ENCODE peak calls at places on chromosomes 16 and 17, in seven cellular contexts. F is mesothelial cell of epicardium, Q is memory B cell, N is endothelial cell, C is NCI-H510A, X is transverse colon, I is lower leg skin. W is an unnamed sample.

GRCh38 chr17:82483836-82484235 is 25.3 kb downstream of the NARF start:
- DNase-seq in N (no peak), C (no peak), Q (no peak), I (no peak), X (peak; percentile 75), F (no peak), W (no peak)

GRCh38 chr17:73304971-73305786 is 6.6 kb downstream of the CDC42EP4 start:
- DNase-seq in F (no peak), I (peak; percentile 91), C (peak; percentile 62), X (peak; percentile 65), N (peak; percentile 47), Q (no peak), W (peak; percentile 87)

GRCh38 chr16:57799619-57800212 is 2.6 kb downstream of the KIFC3 start:
- DNase-seq in X (no peak), F (no peak), C (no peak), I (no peak), N (no peak), Q (no peak), W (no peak)

GRCh38 chr16:57830890-57831484 is 28.7 kb upstream of the KIFC3 start:
- DNase-seq in I (no peak), C (no peak), F (no peak), Q (no peak), X (no peak), N (no peak), W (no peak)

GRCh38 chr17:19239544-19239943 is 2.4 kb downstream of the EPN2 start:
- DNase-seq in I (no peak), Q (no peak), X (no peak), F (no peak), C (no peak), N (no peak), W (no peak)

GRCh38 chr17:4357671-4358070 is 8.8 kb downstream of the UBE2G1 start:
- DNase-seq in X (no peak), F (no peak), Q (no peak), C (no peak), N (no peak), I (no peak), W (no peak)

GRCh38 chr16:31110106-31111034 is 2.2 kb downstream of the BCKDK start:
- DNase-seq in N (no peak), F (no peak), Q (no peak), I (no peak), X (no peak), C (no peak), W (no peak)

GRCh38 chr16:87966685-87967185 is 15.5 kb downstream of the BANP start:
- DNase-seq in N (peak; percentile 44), F (no peak), X (peak; percentile 45), I (no peak), Q (no peak), C (no peak), W (no peak)

GRCh38 chr16:88424536-88425230 is 28.4 kb upstream of the ZFPM1 start:
- DNase-seq in F (no peak), X (no peak), N (no peak), Q (no peak), I (no peak), C (no peak), W (no peak)

GRCh38 chr16:29662729-29663019 is 373 bp upstream of the SPN start:
- DNase-seq in C (no peak), I (no peak), X (peak; percentile 35), N (no peak), F (no peak), Q (no peak), W (no peak)

GRCh38 chr16:20901068-20901440 is 483 bp downstream of the LYRM1 start:
- DNase-seq in F (no peak), C (no peak), N (no peak), X (no peak), I (no peak), Q (no peak), W (no peak)

GRCh38 chr16:1146409-1146808 is 6.5 kb upstream of the CACNA1H start:
- DNase-seq in X (no peak), I (no peak), N (no peak), Q (no peak), F (no peak), C (no peak), W (no peak)

GRCh38 chr17:79797492-79798295 is 817 bp upstream of the CBX8 start:
- DNase-seq in I (no peak), X (no peak), F (no peak), Q (no peak), C (no peak), N (no peak), W (no peak)

GRCh38 chr17:75069783-75070182 is 18.0 kb upstream of the SLC16A5 start:
- DNase-seq in F (no peak), Q (no peak), X (no peak), N (no peak), C (no peak), I (no peak), W (no peak)

GRCh38 chr16:49664221-49665215 is 191.4 kb downstream of the ZNF423 start:
- DNase-seq in N (no peak), C (no peak), I (no peak), X (no peak), Q (no peak), F (no peak), W (no peak)

GRCh38 chr17:17783121-17783824 is 53.5 kb downstream of the SREBF1 start:
- DNase-seq in N (peak; percentile 49), X (peak; percentile 60), I (no peak), F (no peak), C (peak; percentile 77), Q (peak; percentile 37), W (no peak)

GRCh38 chr17:81821603-81822311 is 11.3 kb downstream of the MCRIP1 start:
- DNase-seq in F (no peak), I (peak; percentile 94), N (peak; percentile 77), C (peak; percentile 69), Q (no peak), X (peak; percentile 95), W (no peak)

GRCh38 chr17:57350266-57350665 is 93.9 kb downstream of the MSI2 start:
- DNase-seq in X (no peak), Q (no peak), N (no peak), F (no peak), I (no peak), C (no peak), W (no peak)

GRCh38 chr16:85360323-85361277 is 248.3 kb upstream of the CIBAR2 start:
- DNase-seq in C (peak; percentile 88), F (no peak), X (peak; percentile 81), N (no peak), Q (no peak), I (peak; percentile 92), W (no peak)

GRCh38 chr17:8081876-8082275 is 5.6 kb downstream of the ALOX12B start:
- DNase-seq in X (no peak), N (no peak), Q (no peak), F (no peak), I (no peak), C (no peak), W (no peak)

GRCh38 chr16:1812732-1813163 is 13.9 kb downstream of the HAGH start:
- DNase-seq in C (no peak), Q (no peak), N (peak; percentile 52), X (peak; percentile 68), I (no peak), F (no peak), W (no peak)

GRCh38 chr16:86382067-86382773 is 128.1 kb upstream of the FOXF1 start:
- DNase-seq in I (no peak), F (no peak), Q (no peak), N (no peak), C (no peak), X (no peak), W (no peak)

GRCh38 chr17:81601525-81602120 is 35.3 kb downstream of the NPLOC4 start:
- DNase-seq in X (peak; percentile 31), C (peak; percentile 11), F (no peak), Q (peak; percentile 44), I (no peak), N (peak; percentile 48), W (no peak)

GRCh38 chr17:80388601-80389000 is 26.4 kb upstream of the ENDOV start:
- DNase-seq in C (no peak), Q (no peak), I (peak; percentile 34), F (no peak), X (no peak), N (no peak), W (no peak)

GRCh38 chr16:76656951-76657498 is 379.8 kb downstream of the CNTNAP4 start:
- DNase-seq in C (no peak), Q (no peak), F (no peak), I (no peak), X (no peak), N (no peak), W (no peak)

GRCh38 chr17:50189396-50190277 is 11.8 kb downstream of the COL1A1 start:
- DNase-seq in I (no peak), C (no peak), Q (no peak), F (no peak), X (no peak), N (no peak), W (no peak)

GRCh38 chr16:77236063-77236511 is 36.9 kb downstream of the SYCE1L start:
- DNase-seq in Q (peak; percentile 85), C (peak; percentile 55), I (peak; percentile 97), X (peak; percentile 89), N (peak; percentile 94), F (peak; percentile 81), W (no peak)

GRCh38 chr17:74754832-74755231 is 6.4 kb downstream of the NHERF1 start:
- DNase-seq in X (no peak), F (no peak), C (no peak), I (no peak), Q (no peak), N (no peak), W (no peak)

GRCh38 chr16:63312343-63312742 is 1276.1 kb upstream of the CDH8 start:
- DNase-seq in N (peak; percentile 21), I (no peak), X (no peak), F (no peak), Q (no peak), C (no peak), W (no peak)

GRCh38 chr16:52747196-52747595 is 200.3 kb upstream of the TOX3 start:
- DNase-seq in N (no peak), I (no peak), F (no peak), C (no peak), Q (no peak), X (no peak), W (no peak)

GRCh38 chr16:29674188-29674587 is 4.8 kb upstream of the QPRT start:
- DNase-seq in F (no peak), I (no peak), C (no peak), Q (no peak), X (peak; percentile 71), N (no peak), W (no peak)

GRCh38 chr17:64190468-64190867 is 60.5 kb upstream of the ERN1 start:
- DNase-seq in N (no peak), Q (no peak), C (no peak), I (no peak), F (no peak), X (no peak), W (no peak)

GRCh38 chr16:84144301-84144858 is 597 bp downstream of the HSDL1 start:
- DNase-seq in N (peak; percentile 33), F (peak; percentile 32), I (peak; percentile 89), X (peak; percentile 33), Q (peak; percentile 28), C (peak; percentile 5), W (no peak)

GRCh38 chr16:49700928-49701685 is 154.8 kb downstream of the ZNF423 start:
- DNase-seq in C (no peak), N (no peak), I (no peak), F (no peak), X (no peak), Q (no peak), W (no peak)

GRCh38 chr17:81958633-81959342 is 2.2 kb downstream of the NOTUM start:
- DNase-seq in C (no peak), F (no peak), I (no peak), X (no peak), N (no peak), Q (no peak), W (no peak)

GRCh38 chr17:32302860-32303649 is 37.4 kb downstream of the RHBDL3 start:
- DNase-seq in N (no peak), X (no peak), I (no peak), F (no peak), Q (no peak), C (no peak), W (no peak)

GRCh38 chr17:32481193-32481592 is 5.6 kb upstream of the CDK5R1 start:
- DNase-seq in X (no peak), C (no peak), Q (no peak), N (no peak), F (no peak), I (no peak), W (no peak)

GRCh38 chr17:32504166-32504990 is 17.6 kb downstream of the CDK5R1 start:
- DNase-seq in F (no peak), I (no peak), X (no peak), C (no peak), N (no peak), Q (no peak), W (no peak)

W was measured in vagina.